ENCODE peak calls at places on chromosomes 11 and 22, in four cellular contexts. One of them, this sample, is unnamed.

GRCh38 chr22:37982151-37982838 is 2.1 kb downstream of the SOX10 start:
- DNase-seq in cardiac fibroblast: no peak
- DNase-seq in RWPE1: no peak
- DNase-seq in transverse colon: no peak
- DNase-seq in this sample: no peak

GRCh38 chr11:131185915-131186314 is 184.5 kb upstream of the NTM start:
- DNase-seq in transverse colon: no peak
- DNase-seq in RWPE1: no peak
- DNase-seq in cardiac fibroblast: no peak
- DNase-seq in this sample: no peak

GRCh38 chr11:128152796-128153696 is 434.3 kb downstream of the ETS1 start:
- DNase-seq in transverse colon: no peak
- DNase-seq in RWPE1: no peak
- DNase-seq in cardiac fibroblast: no peak
- DNase-seq in this sample: no peak

GRCh38 chr22:19974233-19974861 is 32.7 kb upstream of the TXNRD2 start:
- DNase-seq in transverse colon: peak
- DNase-seq in cardiac fibroblast: peak
- DNase-seq in RWPE1: no peak
- DNase-seq in this sample: peak

GRCh38 chr11:133918606-133919260 is 38.0 kb downstream of the IGSF9B start:
- DNase-seq in cardiac fibroblast: no peak
- DNase-seq in RWPE1: no peak
- DNase-seq in transverse colon: no peak
- DNase-seq in this sample: no peak

GRCh38 chr11:68935066-68935465 is 31.4 kb downstream of the IGHMBP2 start:
- DNase-seq in RWPE1: no peak
- DNase-seq in cardiac fibroblast: no peak
- DNase-seq in transverse colon: no peak
- DNase-seq in this sample: no peak

GRCh38 chr22:31344369-31345330 is 1.5 kb downstream of the PATZ1 start:
- DNase-seq in RWPE1: no peak
- DNase-seq in transverse colon: peak
- DNase-seq in cardiac fibroblast: peak
- DNase-seq in this sample: no peak

GRCh38 chr11:75077316-75077715 is 19.4 kb downstream of the OR2AT4 start:
- DNase-seq in RWPE1: no peak
- DNase-seq in cardiac fibroblast: peak
- DNase-seq in transverse colon: no peak
- DNase-seq in this sample: no peak

GRCh38 chr11:20444537-20444936 is 57.0 kb downstream of the PRMT3 start:
- DNase-seq in transverse colon: no peak
- DNase-seq in cardiac fibroblast: no peak
- DNase-seq in RWPE1: no peak
- DNase-seq in this sample: no peak

GRCh38 chr22:48635031-48635430 is 1192.6 kb downstream of the BRD1 start:
- DNase-seq in transverse colon: no peak
- DNase-seq in cardiac fibroblast: no peak
- DNase-seq in RWPE1: no peak
- DNase-seq in this sample: no peak

GRCh38 chr11:61902313-61902712 is 11.0 kb upstream of the FADS3 start:
- DNase-seq in transverse colon: no peak
- DNase-seq in RWPE1: no peak
- DNase-seq in cardiac fibroblast: no peak
- DNase-seq in this sample: no peak

GRCh38 chr11:12263141-12263693 is 114.2 kb upstream of the PARVA start:
- DNase-seq in transverse colon: no peak
- DNase-seq in cardiac fibroblast: no peak
- DNase-seq in RWPE1: no peak
- DNase-seq in this sample: peak

GRCh38 chr11:33978376-33978775 is 73.2 kb upstream of the CAPRIN1 start:
- DNase-seq in RWPE1: no peak
- DNase-seq in transverse colon: no peak
- DNase-seq in cardiac fibroblast: no peak
- DNase-seq in this sample: no peak

GRCh38 chr22:48644108-48644507 is 1183.6 kb downstream of the BRD1 start:
- DNase-seq in RWPE1: no peak
- DNase-seq in cardiac fibroblast: no peak
- DNase-seq in transverse colon: no peak
- DNase-seq in this sample: no peak

GRCh38 chr11:77149716-77150392 is 21.8 kb downstream of the MYO7A start:
- DNase-seq in cardiac fibroblast: no peak
- DNase-seq in RWPE1: no peak
- DNase-seq in transverse colon: no peak
- DNase-seq in this sample: no peak

GRCh38 chr11:10302744-10303557 is 1.9 kb upstream of the ADM start:
- DNase-seq in cardiac fibroblast: peak
- DNase-seq in RWPE1: peak
- DNase-seq in transverse colon: peak
- DNase-seq in this sample: peak

GRCh38 chr11:22416462-22416861 is 78.3 kb downstream of the SLC17A6 start:
- DNase-seq in cardiac fibroblast: peak
- DNase-seq in transverse colon: no peak
- DNase-seq in RWPE1: no peak
- DNase-seq in this sample: no peak

GRCh38 chr22:24875862-24876506 is 70.0 kb downstream of the SGSM1 start:
- DNase-seq in RWPE1: peak
- DNase-seq in cardiac fibroblast: peak
- DNase-seq in transverse colon: no peak
- DNase-seq in this sample: no peak

GRCh38 chr11:65288706-65289536 is 25.7 kb upstream of the CDC42EP2 start:
- DNase-seq in cardiac fibroblast: no peak
- DNase-seq in transverse colon: no peak
- DNase-seq in RWPE1: no peak
- DNase-seq in this sample: no peak

GRCh38 chr11:102138677-102139076 is 28.4 kb downstream of the YAP1 start:
- DNase-seq in transverse colon: no peak
- DNase-seq in cardiac fibroblast: peak
- DNase-seq in RWPE1: peak
- DNase-seq in this sample: peak

GRCh38 chr11:61529537-61530225 is 21.1 kb downstream of the LRRC10B start:
- DNase-seq in cardiac fibroblast: no peak
- DNase-seq in RWPE1: no peak
- DNase-seq in transverse colon: no peak
- DNase-seq in this sample: no peak

GRCh38 chr11:85029964-85030363 is 597.2 kb downstream of the DLG2 start:
- DNase-seq in cardiac fibroblast: peak
- DNase-seq in RWPE1: peak
- DNase-seq in transverse colon: no peak
- DNase-seq in this sample: no peak

GRCh38 chr22:47629273-47629711 is 866.8 kb downstream of the TBC1D22A start:
- DNase-seq in cardiac fibroblast: no peak
- DNase-seq in transverse colon: no peak
- DNase-seq in RWPE1: no peak
- DNase-seq in this sample: no peak

GRCh38 chr11:9893474-9893873 is 229.6 kb downstream of the SWAP70 start:
- DNase-seq in transverse colon: no peak
- DNase-seq in cardiac fibroblast: no peak
- DNase-seq in RWPE1: no peak
- DNase-seq in this sample: no peak

GRCh38 chr11:91730071-91730470 is 494.5 kb upstream of the FAT3 start:
- DNase-seq in transverse colon: no peak
- DNase-seq in RWPE1: no peak
- DNase-seq in cardiac fibroblast: no peak
- DNase-seq in this sample: no peak

GRCh38 chr11:27296406-27296994 is 66.5 kb downstream of the CCDC34 start:
- DNase-seq in transverse colon: no peak
- DNase-seq in cardiac fibroblast: peak
- DNase-seq in RWPE1: peak
- DNase-seq in this sample: peak

GRCh38 chr22:17990942-17991341 is 33.4 kb downstream of the MICAL3 start:
- DNase-seq in transverse colon: no peak
- DNase-seq in RWPE1: no peak
- DNase-seq in cardiac fibroblast: no peak
- DNase-seq in this sample: no peak

DNA sequence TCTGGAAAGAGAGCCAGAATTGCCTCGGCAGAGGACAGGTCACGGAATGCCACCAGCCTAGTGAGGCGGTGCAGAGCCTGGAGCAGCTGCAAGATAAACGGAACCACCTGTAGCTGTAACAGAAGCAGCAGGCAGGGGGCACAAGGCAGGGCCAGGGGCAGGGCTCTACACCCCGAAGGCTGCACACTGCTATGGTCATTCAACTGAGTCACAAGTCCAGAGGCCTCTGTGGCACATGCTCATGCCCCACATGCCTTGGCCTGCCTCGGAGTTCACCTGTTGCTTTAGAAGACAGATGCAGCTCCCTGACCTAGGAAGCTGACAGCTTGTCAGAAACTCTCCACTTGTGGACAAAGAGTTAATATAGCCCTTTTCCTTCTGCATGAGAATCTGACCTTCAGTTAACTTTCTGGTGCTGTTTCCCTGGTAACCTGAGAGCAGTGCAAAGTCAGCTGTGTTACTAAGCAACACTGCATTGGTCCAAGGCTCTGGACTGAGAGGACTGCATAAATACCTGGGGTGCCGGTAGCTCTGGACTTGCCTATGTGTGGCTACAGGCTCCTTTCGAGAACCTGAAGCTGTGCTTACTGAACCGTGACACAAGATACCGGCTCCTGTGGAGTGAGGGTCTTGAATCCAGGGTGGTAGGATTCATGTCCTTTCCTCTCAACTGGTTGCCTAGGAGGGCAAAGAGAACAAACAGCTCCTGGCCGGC is 10.5 kb downstream of the COMMD9 start:
- DNase-seq in transverse colon: no peak
- DNase-seq in RWPE1: no peak
- DNase-seq in cardiac fibroblast: no peak
- DNase-seq in this sample: no peak
- TF ChIP-seq CTCF in transverse colon: no peak
- TF ChIP-seq CTCF in RWPE1: no peak
- TF ChIP-seq CTCF in cardiac fibroblast: no peak
- TF ChIP-seq CTCF in this sample: peak

GRCh38 chr11:93648168-93648567 is 13.3 kb upstream of the CEP295 start:
- DNase-seq in transverse colon: no peak
- DNase-seq in RWPE1: no peak
- DNase-seq in cardiac fibroblast: peak
- DNase-seq in this sample: peak
- TF ChIP-seq CTCF in transverse colon: no peak
- TF ChIP-seq CTCF in RWPE1: no peak
- TF ChIP-seq CTCF in cardiac fibroblast: peak
- TF ChIP-seq CTCF in this sample: peak

GRCh38 chr11:17851697-17852096 is 117.1 kb downstream of the KCNC1 start:
- DNase-seq in RWPE1: no peak
- DNase-seq in transverse colon: no peak
- DNase-seq in cardiac fibroblast: no peak
- DNase-seq in this sample: no peak

GRCh38 chr11:17845431-17845881 is 110.9 kb downstream of the KCNC1 start:
- DNase-seq in transverse colon: no peak
- DNase-seq in cardiac fibroblast: peak
- DNase-seq in RWPE1: peak
- DNase-seq in this sample: peak

GRCh38 chr11:17852246-17852645 is 117.7 kb downstream of the KCNC1 start:
- DNase-seq in RWPE1: no peak
- DNase-seq in cardiac fibroblast: no peak
- DNase-seq in transverse colon: no peak
- DNase-seq in this sample: no peak

GRCh38 chr11:17848709-17849108 is 114.1 kb downstream of the KCNC1 start:
- DNase-seq in cardiac fibroblast: no peak
- DNase-seq in RWPE1: no peak
- DNase-seq in transverse colon: no peak
- DNase-seq in this sample: no peak

DNA sequence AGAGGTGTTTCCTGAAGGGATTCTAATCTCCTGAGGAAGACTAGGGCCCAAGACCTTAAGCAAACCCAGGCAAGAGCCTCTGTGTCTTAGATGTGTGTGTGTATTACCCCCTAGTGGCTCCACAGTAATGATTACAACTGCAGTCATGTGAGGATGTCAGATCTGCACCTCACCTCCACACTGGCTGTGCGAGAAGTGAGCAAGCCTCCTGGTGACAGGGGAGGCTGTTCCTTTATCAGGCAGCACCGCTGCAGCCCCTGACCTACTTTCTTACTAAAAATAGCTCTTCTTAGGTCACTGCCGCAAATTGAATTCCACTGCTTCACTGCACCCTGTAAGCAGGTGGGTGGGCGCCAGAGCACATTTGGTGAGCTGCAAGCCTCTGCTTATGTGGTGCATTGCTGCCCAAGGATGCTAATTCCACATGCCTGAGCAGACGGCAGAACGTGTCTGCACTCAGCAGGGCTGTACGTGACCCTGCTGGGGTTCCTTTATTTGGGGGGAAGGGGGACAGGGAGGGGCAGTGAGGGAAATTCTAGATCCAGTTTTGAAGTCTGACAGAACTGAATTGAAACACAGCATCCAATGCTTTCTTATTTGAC is 112.4 kb downstream of the KCNC1 start:
- DNase-seq in cardiac fibroblast: peak
- DNase-seq in transverse colon: no peak
- DNase-seq in RWPE1: no peak
- DNase-seq in this sample: no peak
- TF ChIP-seq CTCF in cardiac fibroblast: peak
- TF ChIP-seq CTCF in transverse colon: no peak
- TF ChIP-seq CTCF in RWPE1: no peak
- TF ChIP-seq CTCF in this sample: peak

GRCh38 chr22:27919943-27920755 is 1.1 kb upstream of the PITPNB start:
- DNase-seq in RWPE1: no peak
- DNase-seq in transverse colon: no peak
- DNase-seq in cardiac fibroblast: peak
- DNase-seq in this sample: peak
- TF ChIP-seq CTCF in RWPE1: no peak
- TF ChIP-seq CTCF in transverse colon: no peak
- TF ChIP-seq CTCF in cardiac fibroblast: peak
- TF ChIP-seq CTCF in this sample: peak

GRCh38 chr11:57248780-57249383 is 11.8 kb upstream of the APLNR start:
- DNase-seq in transverse colon: peak
- DNase-seq in cardiac fibroblast: peak
- DNase-seq in RWPE1: peak
- DNase-seq in this sample: peak
- TF ChIP-seq CTCF in transverse colon: peak
- TF ChIP-seq CTCF in cardiac fibroblast: peak
- TF ChIP-seq CTCF in RWPE1: no peak
- TF ChIP-seq CTCF in this sample: peak

DNA sequence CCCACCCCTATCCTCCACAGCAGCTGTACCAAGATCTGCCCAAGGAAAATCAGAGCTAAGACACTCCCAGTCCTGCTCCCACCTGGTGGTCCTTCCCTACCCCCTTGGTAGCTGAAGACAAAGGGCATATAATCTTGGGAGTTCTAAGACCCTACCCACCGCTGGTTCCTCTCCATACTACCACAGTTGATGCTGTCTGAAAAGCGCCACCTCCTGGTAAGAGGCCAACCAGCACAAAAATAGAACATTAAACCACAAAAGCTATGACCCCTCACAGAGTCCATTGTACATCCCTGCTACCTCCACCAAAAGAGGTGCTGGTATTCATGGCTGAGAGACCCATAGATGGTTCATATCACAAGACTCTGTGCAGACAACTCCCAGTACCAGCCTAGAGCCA is 161.5 kb upstream of the ARHGAP42 start:
- DNase-seq in transverse colon: no peak
- DNase-seq in cardiac fibroblast: no peak
- DNase-seq in RWPE1: no peak
- DNase-seq in this sample: no peak
- TF ChIP-seq CTCF in transverse colon: no peak
- TF ChIP-seq CTCF in cardiac fibroblast: peak
- TF ChIP-seq CTCF in RWPE1: no peak
- TF ChIP-seq CTCF in this sample: peak

This sample was measured in HFFc6.